ENCODE peak calls at places on chromosomes 11 and 22, in nine cellular contexts. I is heart left ventricle, D is gastrocnemius medialis, Q is HL-60, X is ovary, N is hepatocyte, V is K562, T is psoas muscle, W is DND-41. K is an unnamed sample.
A peak's percentile ranks its signal among the peaks of the same experiment; 100 is the strongest.

GRCh38 chr11:33912405-33913361 is 20.8 kb upstream of the LMO2 start:
- DNase-seq in T (no peak), Q (peak; percentile 95), V (peak; percentile 75), W (no peak), D (peak; percentile 71), I (peak; percentile 51), X (no peak), N (peak; percentile 55), K (no peak)

GRCh38 chr22:28799125-28799833 is 1.1 kb downstream of the XBP1 start:
- DNase-seq in X (peak; percentile 46), V (peak; percentile 26), T (peak; percentile 60), I (no peak), D (peak; percentile 82), N (peak; percentile 86), Q (peak; percentile 89), W (peak; percentile 50), K (no peak)

GRCh38 chr11:72038491-72038890 is 39.8 kb downstream of the IL18BP start:
- DNase-seq in D (peak; percentile 85), T (peak; percentile 64), I (peak; percentile 73), V (no peak), N (peak; percentile 59), Q (no peak), X (peak; percentile 70), W (no peak), K (no peak)

GRCh38 chr11:57421805-57422204 is 5.1 kb downstream of the SLC43A3 start:
- DNase-seq in X (no peak), Q (no peak), T (no peak), N (no peak), V (no peak), D (no peak), I (no peak), W (no peak), K (no peak)

GRCh38 chr11:104705475-104706195 is 192.6 kb downstream of the CASP12 start:
- DNase-seq in X (no peak), D (peak; percentile 26), I (peak; percentile 25), Q (no peak), N (peak; percentile 5), W (peak; percentile 87), T (peak; percentile 16), V (no peak), K (no peak)

GRCh38 chr11:115572551-115572950 is 68.3 kb upstream of the CADM1 start:
- DNase-seq in N (no peak), T (no peak), I (no peak), X (no peak), Q (no peak), D (no peak), V (no peak), W (no peak), K (no peak)

GRCh38 chr22:42376721-42377177 is 55.5 kb downstream of the NFAM1 start:
- DNase-seq in D (peak; percentile 82), Q (no peak), W (no peak), I (peak; percentile 89), X (peak; percentile 23), V (peak; percentile 37), T (peak; percentile 83), N (peak; percentile 87), K (peak; percentile 98)

GRCh38 chr11:9831122-9831521 is 167.2 kb downstream of the SWAP70 start:
- DNase-seq in N (no peak), X (no peak), D (no peak), W (no peak), Q (no peak), I (no peak), V (no peak), T (no peak), K (no peak)

GRCh38 chr11:67422894-67423293 is 5.4 kb upstream of the RPS6KB2 start:
- DNase-seq in T (no peak), Q (no peak), D (no peak), W (no peak), I (no peak), X (no peak), N (peak; percentile 67), V (no peak), K (no peak)

GRCh38 chr11:121521145-121522042 is 68.6 kb upstream of the SORL1-AS1 start:
- DNase-seq in N (no peak), Q (no peak), T (no peak), V (no peak), D (no peak), I (no peak), W (no peak), X (no peak), K (no peak)

GRCh38 chr11:126746443-126746842 is 254.1 kb downstream of the KIRREL3 start:
- DNase-seq in W (no peak), X (no peak), N (no peak), V (no peak), I (no peak), T (no peak), D (no peak), Q (no peak), K (no peak)

GRCh38 chr11:73784734-73785133 is 2.9 kb upstream of the MRPL48 start:
- DNase-seq in D (no peak), T (no peak), I (no peak), V (no peak), N (no peak), W (no peak), X (no peak), Q (no peak), K (no peak)

DNA sequence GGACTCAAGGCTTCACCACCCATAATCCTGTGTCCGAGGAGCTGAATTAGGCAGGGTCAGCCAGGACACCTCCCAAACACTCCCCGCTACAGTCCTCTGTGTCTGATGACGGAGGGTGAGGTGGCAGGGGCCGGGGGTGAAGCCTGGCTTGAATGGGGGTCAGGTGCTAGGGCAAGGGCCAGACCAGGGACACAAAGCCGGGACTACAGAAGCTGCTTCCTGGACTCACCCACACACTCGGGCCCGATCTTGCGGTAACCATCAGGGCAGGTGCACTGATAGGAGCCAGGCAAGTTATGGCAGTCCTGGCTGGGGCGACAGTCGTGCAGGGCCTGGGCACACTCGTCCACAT is 2.3 kb downstream of the EFEMP2 start:
- DNase-seq in T (no peak), X (no peak), W (no peak), N (no peak), I (peak; percentile 32), V (no peak), D (no peak), Q (no peak), K (no peak)
- H3K4me3 ChIP-seq in T (no peak overlapping the region), X (no peak overlapping the region), W (no peak overlapping the region), N (no peak overlapping the region), I (peak overlapping the region; percentile 81), V (no peak overlapping the region), D (no peak overlapping the region), Q (no peak overlapping the region), K (no peak overlapping the region)

GRCh38 chr11:36688132-36688531 is 90.1 kb upstream of the RAG2 start:
- DNase-seq in Q (no peak), I (no peak), X (no peak), N (no peak), T (no peak), V (no peak), D (no peak), W (no peak), K (no peak)
- H3K27me3 ChIP-seq in Q (no peaks in the 10 kb centered on the region), I (no peaks in the 10 kb centered on the region), X (no peaks in the 10 kb centered on the region), N (no peaks in the 10 kb centered on the region), T (no peaks in the 10 kb centered on the region), V (no peaks in the 10 kb centered on the region), D (peaks cover 6% of the 10 kb centered on the region), W (no peaks in the 10 kb centered on the region), K (no peaks in the 10 kb centered on the region)

DNA sequence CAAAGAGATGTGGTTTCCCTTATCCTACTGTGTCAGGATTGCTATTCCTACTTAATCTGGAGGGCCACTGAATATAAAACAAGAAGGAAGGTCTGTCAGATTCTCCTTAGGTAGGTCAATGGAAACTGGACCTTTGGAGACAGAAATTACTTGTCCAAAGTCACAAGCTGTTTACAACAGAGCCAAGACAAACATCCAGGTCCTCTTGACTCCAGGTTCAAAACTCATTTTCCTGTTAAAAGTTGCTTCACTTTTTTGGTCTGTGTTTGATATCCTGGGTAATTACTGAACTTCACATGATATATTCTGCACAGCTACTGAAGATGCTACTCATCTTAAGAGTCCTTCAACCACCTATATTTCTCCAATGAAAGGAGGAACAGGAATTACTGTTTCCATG is 81.2 kb upstream of the ARHGAP32 start:
- DNase-seq in X (no peak), W (no peak), D (no peak), I (no peak), N (no peak), T (no peak), Q (no peak), V (no peak), K (no peak)
- H3K27ac ChIP-seq in X (no peak overlapping the region), W (no peak overlapping the region), D (no peak overlapping the region), I (no peak overlapping the region), N (no peak overlapping the region), T (no peak overlapping the region), Q (no peak overlapping the region), V (no peak overlapping the region), K (no peak overlapping the region)

GRCh38 chr11:102436546-102436945 is 16.0 kb downstream of the TMEM123 start:
- DNase-seq in I (no peak), T (no peak), D (no peak), V (no peak), X (no peak), Q (no peak), N (no peak), W (no peak), K (no peak)

GRCh38 chr11:102437727-102438126 is 14.8 kb downstream of the TMEM123 start:
- DNase-seq in W (no peak), X (no peak), D (no peak), V (no peak), N (no peak), T (no peak), I (no peak), Q (no peak), K (no peak)

GRCh38 chr11:102437026-102437425 is 15.5 kb downstream of the TMEM123 start:
- DNase-seq in D (no peak), Q (no peak), T (no peak), X (no peak), I (no peak), V (no peak), W (no peak), N (no peak), K (no peak)

GRCh38 chr11:102435688-102436087 is 16.9 kb downstream of the TMEM123 start:
- DNase-seq in T (no peak), Q (no peak), X (no peak), D (no peak), I (no peak), W (no peak), N (no peak), V (no peak), K (no peak)

GRCh38 chr11:102438311-102439062 is 14.1 kb downstream of the TMEM123 start:
- DNase-seq in V (no peak), Q (no peak), X (no peak), N (peak; percentile 35), W (no peak), T (no peak), D (no peak), I (no peak), K (no peak)
- H3K4me3 ChIP-seq in V (no peak overlapping the region), Q (no peak overlapping the region), X (no peak overlapping the region), N (no peak overlapping the region), W (no peak overlapping the region), T (no peak overlapping the region), D (no peak overlapping the region), I (no peak overlapping the region), K (no peak overlapping the region)

K was measured in WERI-Rb-1.